ENCODE peak calls at places on chromosomes 7 and 10, in nine cellular contexts. N is fibroblast of the aortic adventitia, Y is tibial nerve, Z is tibial artery, D is left lung, X is PC-3, W is AG10803, K is lower leg skin, T is dorsolateral prefrontal cortex. U is an unnamed sample.

GRCh38 chr7:17444673-17445072 is 146.2 kb downstream of the AHR start:
- DNase-seq in X (peak; percentile 70), W (no peak), Y (no peak), T (no peak), N (peak; percentile 54), D (no peak), Z (no peak), K (no peak), U (peak; percentile 43)

GRCh38 chr7:130154131-130154500 is 51.1 kb downstream of the TMEM209 start:
- DNase-seq in Y (no peak), K (no peak), X (peak; percentile 6), T (no peak), W (no peak), Z (no peak), N (no peak), D (peak; percentile 65), U (no peak)

GRCh38 chr10:49379596-49380410 is 16.1 kb downstream of the DRGX start:
- DNase-seq in D (no peak), Y (no peak), T (no peak), Z (no peak), W (no peak), X (peak; percentile 39), N (no peak), K (no peak), U (no peak)

GRCh38 chr10:89644967-89645741 is at the start of gene PANK1:
- DNase-seq in X (peak; percentile 56), D (peak; percentile 80), T (peak; percentile 60), K (peak; percentile 97), Y (peak; percentile 65), N (peak; percentile 73), Z (peak; percentile 85), W (peak; percentile 76), U (no peak)

GRCh38 chr10:7181416-7181815 is 229.4 kb downstream of the SFMBT2 start:
- DNase-seq in X (no peak), Z (no peak), W (no peak), T (no peak), Y (no peak), K (no peak), D (no peak), N (no peak), U (no peak)

GRCh38 chr10:84541289-84541637 is 212.9 kb downstream of the CCSER2 start:
- DNase-seq in N (no peak), W (no peak), X (no peak), D (no peak), Y (no peak), K (no peak), T (no peak), Z (no peak), U (no peak)

GRCh38 chr10:121823993-121824463 is 103.8 kb downstream of the ATE1 start:
- DNase-seq in W (peak; percentile 52), Z (no peak), K (no peak), D (no peak), N (peak; percentile 62), Y (no peak), T (no peak), X (peak; percentile 62), U (peak; percentile 1)

GRCh38 chr7:45435846-45436245 is 138.3 kb upstream of the ADCY1 start:
- DNase-seq in D (no peak), Y (no peak), Z (no peak), K (no peak), W (peak; percentile 91), N (peak; percentile 30), X (peak; percentile 95), T (no peak), U (peak; percentile 10)

GRCh38 chr10:92697663-92698511 is 8.1 kb downstream of the HHEX start:
- DNase-seq in W (no peak), X (no peak), Y (no peak), Z (no peak), K (no peak), D (no peak), T (no peak), N (no peak), U (no peak)

GRCh38 chr10:30210296-30210695 is 138.8 kb downstream of the MTPAP start:
- DNase-seq in D (no peak), X (no peak), Y (no peak), W (no peak), T (no peak), N (no peak), K (no peak), Z (no peak), U (no peak)

GRCh38 chr10:30215631-30216030 is 133.4 kb downstream of the MTPAP start:
- DNase-seq in X (no peak), Y (no peak), D (no peak), W (peak; percentile 25), N (peak; percentile 13), Z (no peak), T (no peak), K (peak; percentile 72), U (no peak)

GRCh38 chr10:30216811-30217210 is 132.3 kb downstream of the MTPAP start:
- DNase-seq in D (no peak), N (no peak), Z (no peak), T (no peak), Y (no peak), W (no peak), K (no peak), X (peak; percentile 35), U (no peak)

GRCh38 chr10:30219977-30220751 is 128.9 kb downstream of the MTPAP start:
- DNase-seq in X (no peak), Z (no peak), T (no peak), K (no peak), N (no peak), W (peak; percentile 47), Y (peak; percentile 13), D (no peak), U (peak; percentile 34)

GRCh38 chr10:30215131-30215530 is 133.9 kb downstream of the MTPAP start:
- DNase-seq in T (no peak), W (peak; percentile 56), Y (no peak), N (peak; percentile 48), X (no peak), Z (no peak), K (no peak), D (no peak), U (no peak)
- H3K4me3 ChIP-seq in T (no peak overlapping the region), W (no peak overlapping the region), Y (no peak overlapping the region), N (no peak overlapping the region), X (no peak overlapping the region), Z (no peak overlapping the region), K (no peak overlapping the region), D (no peak overlapping the region), U (no peak overlapping the region)

GRCh38 chr10:6091630-6092029 is 2.8 kb downstream of the RBM17 start:
- DNase-seq in D (no peak), Z (no peak), K (no peak), X (no peak), Y (no peak), T (no peak), W (no peak), N (peak; percentile 42), U (no peak)

GRCh38 chr10:6086375-6087233 is 2.2 kb upstream of the RBM17 start:
- DNase-seq in Z (peak; percentile 93), Y (peak; percentile 77), W (peak; percentile 89), K (peak; percentile 98), T (peak; percentile 93), N (peak; percentile 89), D (peak; percentile 91), X (peak; percentile 53), U (peak; percentile 44)

GRCh38 chr10:6088721-6089333 is at the start of gene RBM17:
- DNase-seq in T (peak; percentile 86), Y (peak; percentile 95), W (peak; percentile 97), X (peak; percentile 84), K (peak; percentile 99), N (peak; percentile 97), D (peak; percentile 96), Z (peak; percentile 97), U (peak; percentile 74)

GRCh38 chr10:6092731-6093130 is 3.9 kb downstream of the RBM17 start:
- DNase-seq in X (no peak), Z (no peak), N (no peak), W (no peak), K (no peak), Y (no peak), D (no peak), T (no peak), U (no peak)

GRCh38 chr10:6089334-6090219 is 743 bp downstream of the RBM17 start:
- DNase-seq in Y (no peak), D (peak; percentile 38), T (no peak), X (peak; percentile 23), N (peak; percentile 28), K (no peak), W (peak; percentile 32), Z (no peak), U (no peak)
- TF ChIP-seq CTCF in Y (no peak), D (no peak), T (no peak), X (no peak), N (no peak), K (no peak), W (no peak), Z (no peak), U (no peak)

DNA sequence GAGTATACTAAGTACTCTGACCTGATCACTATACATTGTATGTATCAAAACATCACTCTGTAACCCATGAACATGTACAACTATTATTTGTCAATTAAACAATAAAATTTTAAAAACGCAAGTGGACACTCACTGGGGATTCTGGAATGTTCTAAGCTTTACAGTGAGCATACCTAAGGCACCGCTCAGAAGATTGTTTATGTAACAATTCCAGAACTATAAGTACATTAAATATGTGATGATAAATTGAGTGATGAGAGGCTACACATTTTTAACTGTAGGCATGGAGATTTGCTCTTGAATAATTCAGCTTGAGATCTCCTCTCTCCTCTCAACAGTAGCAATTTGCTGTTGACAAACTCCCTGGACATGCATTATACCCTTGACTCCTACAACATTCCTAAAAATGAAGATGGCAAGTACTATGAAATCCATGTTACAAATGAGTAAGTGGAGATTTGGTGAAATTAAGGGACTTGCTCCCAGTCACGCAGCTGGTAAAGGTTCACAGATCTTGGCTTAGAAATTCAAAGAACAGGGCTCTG is 488.6 kb downstream of the TNS3 start:
- DNase-seq in N (no peak), K (no peak), Z (no peak), X (no peak), W (peak; percentile 79), Y (no peak), D (no peak), T (no peak), U (no peak)
- H3K4me3 ChIP-seq in N (no peak overlapping the region), K (no peak overlapping the region), Z (no peak overlapping the region), X (no peak overlapping the region), W (no peak overlapping the region), Y (no peak overlapping the region), D (no peak overlapping the region), T (no peak overlapping the region), U (no peak overlapping the region)

GRCh38 chr7:12684733-12685132 is 2.7 kb upstream of the ARL4A start:
- DNase-seq in K (no peak), T (no peak), Z (no peak), W (no peak), X (no peak), Y (no peak), N (no peak), D (no peak), U (no peak)

GRCh38 chr7:12685550-12685949 is 1.9 kb upstream of the ARL4A start:
- DNase-seq in N (peak; percentile 52), D (no peak), Y (peak; percentile 38), T (peak; percentile 37), W (peak; percentile 64), X (peak; percentile 85), K (peak; percentile 85), Z (no peak), U (no peak)

GRCh38 chr7:12686894-12687212 is 580 bp upstream of the ARL4A start:
- DNase-seq in K (no peak), W (no peak), N (no peak), T (no peak), Y (no peak), X (no peak), Z (no peak), D (no peak), U (no peak)

GRCh38 chr7:12686234-12686893 is 1.1 kb upstream of the ARL4A start:
- DNase-seq in Y (peak; percentile 82), Z (peak; percentile 94), K (peak; percentile 98), W (peak; percentile 91), T (peak; percentile 72), D (peak; percentile 97), X (peak; percentile 95), N (peak; percentile 80), U (peak; percentile 69)

GRCh38 chr7:12687213-12688171 is at the start of gene ARL4A:
- DNase-seq in Y (peak; percentile 100), Z (peak; percentile 99), D (peak; percentile 99), K (peak; percentile 100), X (peak; percentile 98), N (peak; percentile 98), W (peak; percentile 96), T (peak; percentile 99), U (peak; percentile 87)
- TF ChIP-seq CTCF in Y (no peak), Z (no peak), D (no peak), K (no peak), X (peak; percentile 61), N (peak; percentile 45), W (peak; percentile 38), T (peak; percentile 18), U (peak; percentile 44)

U was measured in kidney epithelial cell.